ENCODE peak calls at places on chromosomes 2 and 18, in eight cellular contexts. X, T, O, F, R, P, Y and S are unnamed samples.

GRCh38 chr2:10342245-10342951 is 39.7 kb downstream of the HPCAL1 start:
- DNase-seq in X (no peak), T (no peak), O (no peak), F (no peak), R (no peak), P (no peak), Y (no peak), S (no peak)

GRCh38 chr2:193793914-193794313 is 1599.2 kb upstream of the TMEFF2 start:
- DNase-seq in X (no peak), T (no peak), O (no peak), F (no peak), R (no peak), P (no peak), Y (no peak), S (no peak)

GRCh38 chr2:64730551-64731305 is 77.0 kb upstream of the SERTAD2 start:
- DNase-seq in X (no peak), T (peak; percentile 88), O (no peak), F (peak; percentile 38), R (peak; percentile 93), P (no peak), Y (peak; percentile 95), S (peak; percentile 37)

GRCh38 chr18:58597649-58598048 is 31.2 kb downstream of the ALPK2 start:
- DNase-seq in X (no peak), T (no peak), O (no peak), F (no peak), R (no peak), P (no peak), Y (no peak), S (no peak)

GRCh38 chr2:204950695-204951094 is 405.4 kb downstream of the PARD3B start:
- DNase-seq in X (no peak), T (no peak), O (no peak), F (peak; percentile 39), R (no peak), P (no peak), Y (no peak), S (no peak)

GRCh38 chr2:211045025-211045424 is 488.6 kb downstream of the CPS1 start:
- DNase-seq in X (no peak), T (no peak), O (no peak), F (no peak), R (no peak), P (no peak), Y (no peak), S (no peak)

GRCh38 chr2:133553838-133554408 is 14.3 kb downstream of the NCKAP5 start:
- DNase-seq in X (no peak), T (no peak), O (no peak), F (no peak), R (no peak), P (no peak), Y (no peak), S (no peak)

GRCh38 chr2:159793265-159793664 is 4.7 kb downstream of the CD302 start:
- DNase-seq in X (no peak), T (no peak), O (no peak), F (no peak), R (no peak), P (no peak), Y (no peak), S (no peak)

GRCh38 chr2:10398496-10398895 is 49.6 kb downstream of the ODC1 start:
- DNase-seq in X (no peak), T (no peak), O (no peak), F (no peak), R (no peak), P (peak; percentile 85), Y (no peak), S (no peak)

GRCh38 chr2:27442282-27442980 is at the start of gene KRTCAP3:
- DNase-seq in X (peak; percentile 12), T (peak; percentile 59), O (no peak), F (no peak), R (peak; percentile 69), P (peak; percentile 57), Y (no peak), S (peak; percentile 91)

GRCh38 chr2:3460831-3461544 is 58.3 kb downstream of the ADI1 start:
- DNase-seq in X (no peak), T (no peak), O (no peak), F (no peak), R (peak; percentile 81), P (no peak), Y (no peak), S (no peak)

GRCh38 chr2:129915303-129915840 is 64.1 kb upstream of the RAB6C start:
- DNase-seq in X (no peak), T (no peak), O (no peak), F (no peak), R (no peak), P (no peak), Y (no peak), S (peak; percentile 61)

GRCh38 chr2:81658227-81658626 is 1353.7 kb upstream of the LRRTM1 start:
- DNase-seq in X (no peak), T (no peak), O (peak; percentile 80), F (no peak), R (no peak), P (no peak), Y (no peak), S (no peak)

GRCh38 chr2:237858294-237859081 is 935 bp upstream of the RAMP1 start:
- DNase-seq in X (peak; percentile 27), T (peak; percentile 24), O (no peak), F (peak; percentile 72), R (peak; percentile 75), P (no peak), Y (peak; percentile 74), S (peak; percentile 61)

GRCh38 chr2:172426635-172427255 is 641 bp upstream of the ITGA6 start:
- DNase-seq in X (no peak), T (no peak), O (no peak), F (no peak), R (no peak), P (no peak), Y (no peak), S (no peak)

GRCh38 chr18:44518091-44518490 is 162.6 kb upstream of the SETBP1 start:
- DNase-seq in X (no peak), T (no peak), O (no peak), F (no peak), R (no peak), P (no peak), Y (no peak), S (no peak)

GRCh38 chr2:31337197-31337596 is 77.3 kb downstream of the XDH start:
- DNase-seq in X (no peak), T (no peak), O (no peak), F (peak; percentile 58), R (no peak), P (no peak), Y (no peak), S (no peak)

GRCh38 chr2:172080641-172081230 is 4.6 kb upstream of the DLX1 start:
- DNase-seq in X (no peak), T (no peak), O (no peak), F (no peak), R (no peak), P (no peak), Y (no peak), S (no peak)

GRCh38 chr2:232896111-232896510 is 26.0 kb downstream of the SNORC start:
- DNase-seq in X (no peak), T (no peak), O (no peak), F (no peak), R (no peak), P (no peak), Y (no peak), S (no peak)

GRCh38 chr2:150126143-150126725 is 361.2 kb downstream of the RND3 start:
- DNase-seq in X (no peak), T (no peak), O (no peak), F (peak; percentile 77), R (no peak), P (no peak), Y (no peak), S (no peak)

GRCh38 chr2:137947714-137948336 is 16.4 kb upstream of the HNMT start:
- DNase-seq in X (no peak), T (peak; percentile 49), O (peak; percentile 6), F (peak; percentile 75), R (peak; percentile 75), P (peak; percentile 90), Y (peak; percentile 23), S (peak; percentile 48)

GRCh38 chr18:3810271-3810670 is 360.3 kb downstream of the TGIF1 start:
- DNase-seq in X (no peak), T (no peak), O (no peak), F (no peak), R (no peak), P (no peak), Y (no peak), S (no peak)

GRCh38 chr2:84373391-84373790 is 85.7 kb downstream of the SUCLG1 start:
- DNase-seq in X (no peak), T (no peak), O (no peak), F (no peak), R (no peak), P (no peak), Y (no peak), S (no peak)

GRCh38 chr2:127007652-127008051 is 99.3 kb downstream of the BIN1 start:
- DNase-seq in X (no peak), T (no peak), O (no peak), F (peak; percentile 40), R (no peak), P (no peak), Y (no peak), S (no peak)

GRCh38 chr2:188346059-188346458 is 54.4 kb downstream of the GULP1 start:
- DNase-seq in X (no peak), T (no peak), O (no peak), F (no peak), R (no peak), P (no peak), Y (no peak), S (no peak)

GRCh38 chr2:150542692-150543091 is 55.2 kb upstream of the RND3 start:
- DNase-seq in X (no peak), T (no peak), O (no peak), F (no peak), R (no peak), P (no peak), Y (no peak), S (no peak)

GRCh38 chr2:122927217-122927616 is 1097.9 kb upstream of the CNTNAP5 start:
- DNase-seq in X (no peak), T (peak; percentile 21), O (no peak), F (no peak), R (no peak), P (no peak), Y (no peak), S (no peak)

GRCh38 chr2:169184074-169184473 is 114.7 kb downstream of the DHRS9 start:
- DNase-seq in X (no peak), T (no peak), O (peak; percentile 22), F (no peak), R (no peak), P (no peak), Y (no peak), S (no peak)

GRCh38 chr18:7805880-7806279 is 238.8 kb downstream of the PTPRM start:
- DNase-seq in X (no peak), T (no peak), O (no peak), F (no peak), R (no peak), P (no peak), Y (no peak), S (no peak)

GRCh38 chr2:80461505-80462197 is 157.1 kb upstream of the LRRTM1 start:
- DNase-seq in X (no peak), T (no peak), O (no peak), F (no peak), R (no peak), P (no peak), Y (no peak), S (no peak)

GRCh38 chr2:10970666-10971065 is 58.9 kb downstream of the KCNF1 start:
- DNase-seq in X (no peak), T (no peak), O (no peak), F (no peak), R (no peak), P (peak; percentile 56), Y (no peak), S (no peak)

GRCh38 chr2:103174711-103175110 is 412.9 kb downstream of the TMEM182 start:
- DNase-seq in X (no peak), T (no peak), O (no peak), F (no peak), R (no peak), P (no peak), Y (no peak), S (no peak)

GRCh38 chr2:239578381-239578780 is 177.6 kb upstream of the HDAC4 start:
- DNase-seq in X (no peak), T (no peak), O (no peak), F (no peak), R (no peak), P (peak; percentile 67), Y (no peak), S (no peak)